ENCODE peak calls at places on chromosomes 3 and 15, in ten cellular contexts. O is HL-60, V is A549, W is GM10248, C is neural crest cell, P is BJ, M is IMR-90, N is spleen, Y is endothelial cell, S is SK-N-SH. G is an unnamed sample.

GRCh38 chr15:26738996-26739395 is 33.9 kb downstream of the GABRB3 start:
- DNase-seq in O (no peak), V (no peak), W (no peak), C (no peak), P (no peak), M (no peak), N (no peak), Y (no peak), S (no peak), G (no peak)

GRCh38 chr3:141454906-141455602 is 31.8 kb upstream of the RASA2 start:
- DNase-seq in O (peak; percentile 53), V (peak; percentile 88), W (peak; percentile 83), C (no peak), P (peak; percentile 50), M (peak; percentile 88), N (no peak), Y (peak; percentile 25), S (peak; percentile 75), G (no peak)

GRCh38 chr3:157471051-157471450 is 32.2 kb downstream of the VEPH1 start:
- DNase-seq in O (no peak), V (no peak), W (no peak), C (no peak), P (no peak), M (peak; percentile 33), N (no peak), Y (no peak), S (no peak), G (no peak)

GRCh38 chr3:94146455-94146854 is 83.6 kb downstream of the NSUN3 start:
- DNase-seq in O (no peak), V (no peak), W (no peak), C (no peak), P (no peak), M (no peak), N (no peak), Y (no peak), S (no peak), G (no peak)

GRCh38 chr3:195105389-195105788 is 165.6 kb downstream of the XXYLT1 start:
- DNase-seq in O (no peak), V (peak; percentile 44), W (no peak), C (no peak), P (no peak), M (peak; percentile 22), N (peak; percentile 73), Y (no peak), S (no peak), G (no peak)

GRCh38 chr3:10373686-10374261 is 52.9 kb upstream of the SEC13 start:
- DNase-seq in O (no peak), V (peak; percentile 15), W (no peak), C (no peak), P (no peak), M (peak; percentile 69), N (peak; percentile 37), Y (no peak), S (no peak), G (no peak)

GRCh38 chr15:65420975-65421359 is 1.8 kb downstream of the IGDCC4 start:
- DNase-seq in O (no peak), V (no peak), W (no peak), C (no peak), P (no peak), M (no peak), N (no peak), Y (no peak), S (no peak), G (no peak)

GRCh38 chr15:90219421-90220141 is 14.2 kb downstream of the CIB1 start:
- DNase-seq in O (peak; percentile 37), V (no peak), W (peak; percentile 67), C (peak; percentile 55), P (no peak), M (no peak), N (peak; percentile 88), Y (peak; percentile 81), S (peak; percentile 90), G (peak; percentile 70)

GRCh38 chr3:167148121-167148520 is 232.0 kb downstream of the ZBBX start:
- DNase-seq in O (peak; percentile 53), V (no peak), W (no peak), C (no peak), P (no peak), M (no peak), N (no peak), Y (no peak), S (no peak), G (no peak)

DNA sequence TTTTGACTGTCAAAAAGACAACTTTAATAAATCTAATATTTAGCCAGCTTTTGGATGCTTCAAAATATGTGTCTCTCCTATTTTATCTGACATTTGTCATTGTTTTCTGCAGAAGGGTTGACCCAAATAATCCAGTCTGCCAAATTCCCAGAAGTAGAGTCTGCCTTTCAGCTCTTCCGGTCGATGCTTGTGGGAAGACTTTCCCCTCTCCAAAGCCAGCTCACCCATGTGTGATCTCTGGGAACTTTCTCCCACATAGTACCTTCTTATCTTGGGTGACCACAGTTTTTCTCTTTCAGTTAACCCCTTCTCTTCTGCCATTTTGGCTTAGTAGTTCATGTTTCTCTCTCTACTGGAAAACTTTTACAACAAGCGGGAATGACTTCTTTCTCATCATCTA is 94.1 kb downstream of the ASB7 start:
- DNase-seq in O (no peak), V (no peak), W (no peak), C (no peak), P (no peak), M (no peak), N (no peak), Y (no peak), S (no peak), G (no peak)
- TF ChIP-seq CTCF in O (no peak), V (no peak), W (no peak), C (no peak), P (no peak), M (no peak), N (no peak), Y (no peak), S (no peak), G (no peak)

GRCh38 chr3:105559856-105560255 is 193.1 kb downstream of the ALCAM start:
- DNase-seq in O (no peak), V (no peak), W (no peak), C (no peak), P (no peak), M (peak; percentile 72), N (no peak), Y (no peak), S (no peak), G (no peak)

GRCh38 chr3:105564546-105565288 is 198.0 kb downstream of the ALCAM start:
- DNase-seq in O (no peak), V (no peak), W (no peak), C (no peak), P (no peak), M (no peak), N (no peak), Y (no peak), S (no peak), G (no peak)

GRCh38 chr3:105561875-105562274 is 195.2 kb downstream of the ALCAM start:
- DNase-seq in O (no peak), V (no peak), W (no peak), C (no peak), P (no peak), M (no peak), N (no peak), Y (no peak), S (no peak), G (no peak)
- TF ChIP-seq CTCF in O (no peak), V (no peak), W (no peak), C (no peak), P (no peak), M (no peak), N (no peak), Y (no peak), S (no peak), G (no peak)

GRCh38 chr3:179745109-179745508 is 92.3 kb downstream of the USP13 start:
- DNase-seq in O (no peak), V (no peak), W (no peak), C (no peak), P (no peak), M (no peak), N (no peak), Y (no peak), S (no peak), G (no peak)

DNA sequence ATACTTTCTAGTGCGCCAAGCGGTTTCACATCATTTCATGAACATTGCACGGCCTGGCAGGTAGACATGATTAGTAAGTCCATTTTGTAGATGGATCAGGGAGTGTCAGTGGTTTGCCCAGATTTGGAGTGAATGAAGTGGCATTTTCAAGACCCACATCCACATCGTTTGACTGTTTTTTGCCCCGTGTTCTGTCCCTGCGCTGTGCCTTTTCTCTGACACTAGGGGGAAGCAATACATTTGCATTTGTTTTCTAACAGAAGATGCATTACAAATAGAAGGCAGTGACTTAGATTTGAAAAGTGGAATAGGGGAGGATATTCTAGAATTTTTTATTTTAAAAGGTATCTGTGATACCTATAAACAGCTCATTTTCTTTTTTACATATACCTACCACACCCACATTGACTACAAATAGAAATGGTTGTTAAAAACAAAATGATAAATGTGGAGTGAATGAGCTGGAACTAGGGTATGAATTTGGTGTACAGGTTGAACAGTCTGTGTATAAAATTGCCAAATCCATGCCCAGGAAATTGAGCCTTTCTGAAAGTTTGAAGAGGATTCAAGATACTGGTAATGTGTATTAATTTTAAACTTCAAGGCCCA is 98.0 kb downstream of the USP13 start:
- DNase-seq in O (peak; percentile 18), V (peak; percentile 27), W (no peak), C (no peak), P (no peak), M (peak; percentile 28), N (no peak), Y (peak; percentile 26), S (peak; percentile 49), G (no peak)
- TF ChIP-seq CTCF in O (peak; percentile 62), V (peak; percentile 36), W (peak; percentile 66), C (peak; percentile 65), P (peak; percentile 63), M (peak; percentile 57), N (no peak), Y (peak; percentile 71), S (peak; percentile 72), G (peak; percentile 47)

GRCh38 chr3:23136054-23136453 is 67.1 kb upstream of the UBE2E2 start:
- DNase-seq in O (no peak), V (no peak), W (no peak), C (no peak), P (no peak), M (no peak), N (no peak), Y (no peak), S (no peak), G (no peak)
- TF ChIP-seq CTCF in O (no peak), V (no peak), W (no peak), C (no peak), P (no peak), M (no peak), N (no peak), Y (no peak), S (no peak), G (no peak)